ENCODE peak calls at places on chromosomes 5 and 9, in nine cellular contexts. One of them, this sample, is unnamed. For H3K36me3, the result is how much of the 10 kb centered on the place peaks cover.

GRCh38 chr5:78501411-78502338 is 141.3 kb downstream of the SCAMP1 start:
- DNase-seq in lower lobe of right lung: no peak
- DNase-seq in prostate gland: no peak
- DNase-seq in PC-3: no peak
- DNase-seq in pancreas: no peak
- DNase-seq in BJ: no peak
- DNase-seq in adrenal gland: no peak
- DNase-seq in WERI-Rb-1: no peak
- DNase-seq in hepatocyte: no peak
- DNase-seq in this sample: no peak

GRCh38 chr9:21624675-21625477 is 142.8 kb upstream of the IFNE start:
- DNase-seq in BJ: no peak
- DNase-seq in prostate gland: no peak
- DNase-seq in lower lobe of right lung: no peak
- DNase-seq in hepatocyte: no peak
- DNase-seq in WERI-Rb-1: no peak
- DNase-seq in PC-3: no peak
- DNase-seq in pancreas: no peak
- DNase-seq in adrenal gland: no peak
- DNase-seq in this sample: no peak

GRCh38 chr9:98899399-98900056 is 44.2 kb upstream of the COL15A1 start:
- DNase-seq in lower lobe of right lung: no peak
- DNase-seq in hepatocyte: peak
- DNase-seq in BJ: peak
- DNase-seq in adrenal gland: no peak
- DNase-seq in prostate gland: no peak
- DNase-seq in PC-3: peak
- DNase-seq in pancreas: no peak
- DNase-seq in WERI-Rb-1: peak
- DNase-seq in this sample: peak

GRCh38 chr5:148939676-148940075 is 113.3 kb downstream of the ADRB2 start:
- DNase-seq in pancreas: no peak
- DNase-seq in adrenal gland: no peak
- DNase-seq in PC-3: peak
- DNase-seq in lower lobe of right lung: no peak
- DNase-seq in prostate gland: no peak
- DNase-seq in BJ: peak
- DNase-seq in WERI-Rb-1: no peak
- DNase-seq in hepatocyte: peak
- DNase-seq in this sample: peak

GRCh38 chr9:79691496-79691895 is 119.7 kb downstream of the TLE4 start:
- DNase-seq in hepatocyte: no peak
- DNase-seq in PC-3: no peak
- DNase-seq in pancreas: no peak
- DNase-seq in BJ: no peak
- DNase-seq in adrenal gland: no peak
- DNase-seq in prostate gland: no peak
- DNase-seq in WERI-Rb-1: no peak
- DNase-seq in lower lobe of right lung: no peak
- DNase-seq in this sample: no peak

GRCh38 chr9:77944556-77945261 is 86.9 kb downstream of the GNAQ start:
- DNase-seq in hepatocyte: peak
- DNase-seq in BJ: no peak
- DNase-seq in adrenal gland: no peak
- DNase-seq in lower lobe of right lung: peak
- DNase-seq in prostate gland: peak
- DNase-seq in WERI-Rb-1: no peak
- DNase-seq in PC-3: no peak
- DNase-seq in pancreas: no peak
- DNase-seq in this sample: no peak

GRCh38 chr5:21711854-21712752 is 1141.0 kb downstream of the CDH12 start:
- DNase-seq in lower lobe of right lung: no peak
- DNase-seq in BJ: no peak
- DNase-seq in prostate gland: no peak
- DNase-seq in pancreas: no peak
- DNase-seq in WERI-Rb-1: no peak
- DNase-seq in hepatocyte: no peak
- DNase-seq in PC-3: peak
- DNase-seq in adrenal gland: no peak
- DNase-seq in this sample: peak

GRCh38 chr9:18208166-18209059 is 265.5 kb upstream of the ADAMTSL1 start:
- DNase-seq in WERI-Rb-1: peak
- DNase-seq in PC-3: peak
- DNase-seq in pancreas: peak
- DNase-seq in lower lobe of right lung: no peak
- DNase-seq in BJ: no peak
- DNase-seq in adrenal gland: peak
- DNase-seq in prostate gland: peak
- DNase-seq in hepatocyte: peak
- DNase-seq in this sample: peak

GRCh38 chr5:80210014-80210413 is 45.8 kb downstream of the SERINC5 start:
- DNase-seq in PC-3: no peak
- DNase-seq in adrenal gland: no peak
- DNase-seq in BJ: no peak
- DNase-seq in pancreas: no peak
- DNase-seq in prostate gland: no peak
- DNase-seq in lower lobe of right lung: no peak
- DNase-seq in hepatocyte: no peak
- DNase-seq in WERI-Rb-1: no peak
- DNase-seq in this sample: no peak

GRCh38 chr5:80211292-80211691 is 44.6 kb downstream of the SERINC5 start:
- DNase-seq in lower lobe of right lung: no peak
- DNase-seq in PC-3: no peak
- DNase-seq in BJ: no peak
- DNase-seq in pancreas: no peak
- DNase-seq in WERI-Rb-1: no peak
- DNase-seq in hepatocyte: no peak
- DNase-seq in adrenal gland: no peak
- DNase-seq in prostate gland: no peak
- DNase-seq in this sample: no peak

GRCh38 chr5:80215523-80215922 is 40.3 kb downstream of the SERINC5 start:
- DNase-seq in lower lobe of right lung: no peak
- DNase-seq in prostate gland: no peak
- DNase-seq in BJ: no peak
- DNase-seq in WERI-Rb-1: no peak
- DNase-seq in adrenal gland: no peak
- DNase-seq in PC-3: no peak
- DNase-seq in hepatocyte: no peak
- DNase-seq in pancreas: no peak
- DNase-seq in this sample: no peak

GRCh38 chr5:80213467-80213866 is 42.4 kb downstream of the SERINC5 start:
- DNase-seq in adrenal gland: no peak
- DNase-seq in BJ: no peak
- DNase-seq in hepatocyte: no peak
- DNase-seq in prostate gland: no peak
- DNase-seq in PC-3: no peak
- DNase-seq in lower lobe of right lung: no peak
- DNase-seq in pancreas: no peak
- DNase-seq in WERI-Rb-1: no peak
- DNase-seq in this sample: no peak

GRCh38 chr5:80212171-80212667 is 43.6 kb downstream of the SERINC5 start:
- DNase-seq in pancreas: no peak
- DNase-seq in hepatocyte: no peak
- DNase-seq in adrenal gland: no peak
- DNase-seq in BJ: no peak
- DNase-seq in WERI-Rb-1: no peak
- DNase-seq in PC-3: no peak
- DNase-seq in prostate gland: no peak
- DNase-seq in lower lobe of right lung: no peak
- DNase-seq in this sample: no peak
- H3K36me3 ChIP-seq in pancreas: under half
- H3K36me3 ChIP-seq in hepatocyte: under half
- H3K36me3 ChIP-seq in adrenal gland: under half
- H3K36me3 ChIP-seq in BJ: under half
- H3K36me3 ChIP-seq in WERI-Rb-1: under half
- H3K36me3 ChIP-seq in PC-3: under half
- H3K36me3 ChIP-seq in prostate gland: under half
- H3K36me3 ChIP-seq in lower lobe of right lung: under half
- H3K36me3 ChIP-seq in this sample: under half

GRCh38 chr5:1769752-1770442 is 29.7 kb downstream of the MRPL36 start:
- DNase-seq in WERI-Rb-1: no peak
- DNase-seq in BJ: no peak
- DNase-seq in hepatocyte: no peak
- DNase-seq in lower lobe of right lung: peak
- DNase-seq in pancreas: no peak
- DNase-seq in adrenal gland: no peak
- DNase-seq in prostate gland: no peak
- DNase-seq in PC-3: no peak
- DNase-seq in this sample: no peak

GRCh38 chr5:1770443-1770802 is 29.2 kb downstream of the MRPL36 start:
- DNase-seq in PC-3: no peak
- DNase-seq in BJ: no peak
- DNase-seq in prostate gland: no peak
- DNase-seq in adrenal gland: no peak
- DNase-seq in WERI-Rb-1: no peak
- DNase-seq in lower lobe of right lung: no peak
- DNase-seq in hepatocyte: no peak
- DNase-seq in pancreas: no peak
- DNase-seq in this sample: no peak

GRCh38 chr5:1771149-1772065 is 28.2 kb downstream of the MRPL36 start:
- DNase-seq in prostate gland: no peak
- DNase-seq in BJ: no peak
- DNase-seq in pancreas: no peak
- DNase-seq in adrenal gland: no peak
- DNase-seq in WERI-Rb-1: no peak
- DNase-seq in PC-3: no peak
- DNase-seq in lower lobe of right lung: no peak
- DNase-seq in hepatocyte: no peak
- DNase-seq in this sample: no peak

GRCh38 chr5:1769017-1769640 is 30.5 kb downstream of the MRPL36 start:
- DNase-seq in lower lobe of right lung: peak
- DNase-seq in pancreas: no peak
- DNase-seq in BJ: no peak
- DNase-seq in prostate gland: no peak
- DNase-seq in hepatocyte: no peak
- DNase-seq in adrenal gland: no peak
- DNase-seq in WERI-Rb-1: no peak
- DNase-seq in PC-3: no peak
- DNase-seq in this sample: no peak

DNA sequence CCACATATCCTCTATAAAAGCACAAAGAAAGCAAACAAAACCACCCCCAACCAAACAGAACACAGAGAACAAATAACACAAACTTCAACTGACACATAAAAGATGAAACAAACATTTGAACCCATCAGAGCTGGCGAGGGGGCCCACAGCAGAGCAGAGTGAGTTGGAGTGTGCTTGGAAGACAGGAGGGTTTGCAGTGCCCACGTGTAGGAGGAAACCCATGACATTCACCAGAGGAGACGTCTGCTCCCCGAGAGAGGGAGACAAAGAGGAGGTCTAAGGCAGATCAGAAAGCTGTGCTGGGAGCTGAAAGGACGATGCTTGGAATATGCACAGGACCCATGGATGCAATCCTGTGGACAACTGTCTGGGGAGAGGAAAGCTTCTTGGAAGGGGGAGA is 27.0 kb downstream of the MRPL36 start:
- DNase-seq in lower lobe of right lung: no peak
- DNase-seq in adrenal gland: no peak
- DNase-seq in hepatocyte: peak
- DNase-seq in pancreas: no peak
- DNase-seq in WERI-Rb-1: peak
- DNase-seq in BJ: no peak
- DNase-seq in PC-3: peak
- DNase-seq in prostate gland: peak
- DNase-seq in this sample: no peak
- TF ChIP-seq CTCF in lower lobe of right lung: no peak
- TF ChIP-seq CTCF in adrenal gland: no peak
- TF ChIP-seq CTCF in hepatocyte: peak
- TF ChIP-seq CTCF in pancreas: no peak
- TF ChIP-seq CTCF in WERI-Rb-1: peak
- TF ChIP-seq CTCF in BJ: peak
- TF ChIP-seq CTCF in PC-3: peak
- TF ChIP-seq CTCF in prostate gland: no peak
- TF ChIP-seq CTCF in this sample: no peak

GRCh38 chr9:136011703-136012496 is 50.7 kb upstream of the UBAC1 start:
- DNase-seq in WERI-Rb-1: no peak
- DNase-seq in adrenal gland: peak
- DNase-seq in lower lobe of right lung: peak
- DNase-seq in prostate gland: no peak
- DNase-seq in BJ: no peak
- DNase-seq in pancreas: peak
- DNase-seq in hepatocyte: peak
- DNase-seq in PC-3: no peak
- DNase-seq in this sample: no peak
- H3K4me3 ChIP-seq in WERI-Rb-1: no peak
- H3K4me3 ChIP-seq in adrenal gland: no peak
- H3K4me3 ChIP-seq in lower lobe of right lung: peak
- H3K4me3 ChIP-seq in prostate gland: no peak
- H3K4me3 ChIP-seq in BJ: no peak
- H3K4me3 ChIP-seq in pancreas: no peak
- H3K4me3 ChIP-seq in hepatocyte: no peak
- H3K4me3 ChIP-seq in PC-3: no peak
- H3K4me3 ChIP-seq in this sample: no peak

GRCh38 chr5:66343370-66344071 is 199.4 kb downstream of the SREK1 start:
- DNase-seq in lower lobe of right lung: no peak
- DNase-seq in pancreas: peak
- DNase-seq in WERI-Rb-1: no peak
- DNase-seq in adrenal gland: no peak
- DNase-seq in prostate gland: no peak
- DNase-seq in BJ: no peak
- DNase-seq in PC-3: no peak
- DNase-seq in hepatocyte: no peak
- DNase-seq in this sample: no peak

GRCh38 chr5:66344544-66344943 is 200.4 kb downstream of the SREK1 start:
- DNase-seq in WERI-Rb-1: no peak
- DNase-seq in pancreas: no peak
- DNase-seq in hepatocyte: no peak
- DNase-seq in PC-3: no peak
- DNase-seq in adrenal gland: no peak
- DNase-seq in lower lobe of right lung: no peak
- DNase-seq in BJ: no peak
- DNase-seq in prostate gland: no peak
- DNase-seq in this sample: no peak

GRCh38 chr5:66346869-66347268 is 202.8 kb downstream of the SREK1 start:
- DNase-seq in PC-3: no peak
- DNase-seq in prostate gland: no peak
- DNase-seq in BJ: no peak
- DNase-seq in WERI-Rb-1: no peak
- DNase-seq in pancreas: no peak
- DNase-seq in hepatocyte: no peak
- DNase-seq in adrenal gland: no peak
- DNase-seq in lower lobe of right lung: no peak
- DNase-seq in this sample: no peak

GRCh38 chr5:66351822-66352221 is 207.7 kb downstream of the SREK1 start:
- DNase-seq in BJ: no peak
- DNase-seq in hepatocyte: no peak
- DNase-seq in prostate gland: no peak
- DNase-seq in PC-3: no peak
- DNase-seq in WERI-Rb-1: no peak
- DNase-seq in adrenal gland: no peak
- DNase-seq in pancreas: no peak
- DNase-seq in lower lobe of right lung: no peak
- DNase-seq in this sample: no peak

DNA sequence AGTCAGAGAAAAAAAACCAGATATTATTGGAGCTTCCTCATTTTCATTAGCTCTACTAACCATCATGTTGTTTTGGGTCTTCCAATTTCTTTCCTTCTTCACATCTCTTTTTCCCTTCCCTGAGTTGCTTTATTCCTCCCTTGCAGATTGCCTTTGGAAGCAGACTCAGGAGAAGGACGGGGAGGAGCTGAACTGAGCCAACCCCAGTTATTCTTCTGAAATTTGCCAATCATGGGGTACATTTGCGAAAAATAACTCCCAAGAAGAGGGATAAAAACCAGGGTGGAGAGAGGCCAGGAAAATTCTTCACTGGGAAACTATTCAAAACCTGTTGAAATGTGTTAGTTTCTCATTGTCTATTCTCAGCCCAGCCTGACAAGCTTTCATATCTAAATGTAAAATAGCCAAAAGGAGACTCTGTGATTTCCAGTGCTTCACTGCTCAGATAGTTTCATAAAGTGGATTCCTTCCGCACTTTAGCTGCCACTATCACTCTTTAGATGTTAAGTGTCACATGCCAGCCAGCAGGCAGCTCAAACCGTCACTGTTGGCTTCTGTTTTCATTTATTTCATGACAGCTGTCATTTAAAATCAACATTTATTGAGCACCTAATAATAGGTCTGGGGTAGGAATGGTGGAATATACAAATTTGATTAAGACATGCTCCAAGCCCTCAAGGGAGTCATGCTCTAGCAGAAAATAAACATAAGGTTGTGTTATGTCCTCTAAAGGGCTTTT is 204.5 kb downstream of the SREK1 start:
- DNase-seq in adrenal gland: no peak
- DNase-seq in lower lobe of right lung: no peak
- DNase-seq in prostate gland: no peak
- DNase-seq in WERI-Rb-1: no peak
- DNase-seq in hepatocyte: no peak
- DNase-seq in BJ: no peak
- DNase-seq in pancreas: no peak
- DNase-seq in PC-3: no peak
- DNase-seq in this sample: no peak
- H3K36me3 ChIP-seq in adrenal gland: under half
- H3K36me3 ChIP-seq in lower lobe of right lung: under half
- H3K36me3 ChIP-seq in prostate gland: under half
- H3K36me3 ChIP-seq in WERI-Rb-1: under half
- H3K36me3 ChIP-seq in hepatocyte: under half
- H3K36me3 ChIP-seq in BJ: under half
- H3K36me3 ChIP-seq in pancreas: under half
- H3K36me3 ChIP-seq in PC-3: under half
- H3K36me3 ChIP-seq in this sample: under half

This sample was measured in bronchial epithelial cell.